ENCODE peak calls at places on chromosomes 6 and 20, in ten cellular contexts. P is RWPE2; U is DND-41; E is mucosa of descending colon; D is lower lobe of right lung; I is adipocyte; F is HAP-1; Y is CD4-positive, CD25-positive, alpha-beta regulatory T cell; B is neuronal stem cell; K is endothelial cell of umbilical vein. C is an unnamed sample. For H3K9me3 and H3K36me3, the result is how much of the 10 kb centered on the place peaks cover.

GRCh38 chr6:150293423-150294280 is 75.2 kb upstream of the IYD start:
- DNase-seq in P (no peak), U (no peak), E (no peak), D (no peak), I (peak), F (no peak), Y (no peak), B (no peak), K (peak), C (no peak)

GRCh38 chr6:22364314-22364713 is 67.5 kb upstream of the PRL start:
- DNase-seq in P (no peak), U (no peak), E (no peak), D (no peak), I (peak), F (no peak), Y (no peak), B (no peak), K (no peak), C (no peak)

GRCh38 chr6:51466427-51466826 is 621.0 kb downstream of the PKHD1 start:
- DNase-seq in P (no peak), U (no peak), E (no peak), D (no peak), I (no peak), F (no peak), Y (no peak), B (no peak), K (no peak), C (no peak)

GRCh38 chr6:82331031-82331773 is 32.4 kb upstream of the TPBG start:
- DNase-seq in P (no peak), U (no peak), E (no peak), D (no peak), I (peak), F (peak), Y (no peak), B (no peak), K (no peak), C (no peak)

GRCh38 chr20:61262036-61262435 is 10.0 kb downstream of the CDH4 start:
- DNase-seq in P (no peak), U (no peak), E (no peak), D (no peak), I (no peak), F (no peak), Y (no peak), B (no peak), K (no peak), C (no peak)

GRCh38 chr6:52503344-52503747 is 73.5 kb downstream of the TRAM2 start:
- DNase-seq in P (no peak), U (no peak), E (no peak), D (no peak), I (no peak), F (no peak), Y (no peak), B (no peak), K (no peak), C (peak)

GRCh38 chr6:108260126-108260808 is 573 bp downstream of the SNX3 start:
- DNase-seq in P (no peak), U (peak), E (peak), D (peak), I (peak), F (peak), Y (peak), B (peak), K (peak), C (peak)

GRCh38 chr6:112800916-112801315 is 453.8 kb downstream of the RFPL4B start:
- DNase-seq in P (no peak), U (no peak), E (no peak), D (no peak), I (no peak), F (no peak), Y (no peak), B (no peak), K (no peak), C (no peak)

GRCh38 chr20:416950-417800 is 9.1 kb downstream of the RBCK1 start:
- DNase-seq in P (no peak), U (no peak), E (no peak), D (no peak), I (no peak), F (peak), Y (no peak), B (no peak), K (no peak), C (no peak)

GRCh38 chr20:16760431-16761304 is 12.5 kb downstream of the OTOR start:
- DNase-seq in P (no peak), U (no peak), E (no peak), D (no peak), I (no peak), F (no peak), Y (no peak), B (no peak), K (no peak), C (no peak)

GRCh38 chr6:123193298-123193697 is 197.3 kb downstream of the CLVS2 start:
- DNase-seq in P (no peak), U (no peak), E (no peak), D (no peak), I (no peak), F (no peak), Y (no peak), B (no peak), K (no peak), C (no peak)

GRCh38 chr6:168348186-168348585 is 28.6 kb upstream of the DACT2 start:
- DNase-seq in P (no peak), U (no peak), E (no peak), D (no peak), I (no peak), F (no peak), Y (no peak), B (no peak), K (no peak), C (no peak)
- H3K9me3 ChIP-seq in P (under half), U (under half), E (under half), D (under half), I (under half), F (under half), Y (under half), B (under half), K (under half), C (under half)

DNA sequence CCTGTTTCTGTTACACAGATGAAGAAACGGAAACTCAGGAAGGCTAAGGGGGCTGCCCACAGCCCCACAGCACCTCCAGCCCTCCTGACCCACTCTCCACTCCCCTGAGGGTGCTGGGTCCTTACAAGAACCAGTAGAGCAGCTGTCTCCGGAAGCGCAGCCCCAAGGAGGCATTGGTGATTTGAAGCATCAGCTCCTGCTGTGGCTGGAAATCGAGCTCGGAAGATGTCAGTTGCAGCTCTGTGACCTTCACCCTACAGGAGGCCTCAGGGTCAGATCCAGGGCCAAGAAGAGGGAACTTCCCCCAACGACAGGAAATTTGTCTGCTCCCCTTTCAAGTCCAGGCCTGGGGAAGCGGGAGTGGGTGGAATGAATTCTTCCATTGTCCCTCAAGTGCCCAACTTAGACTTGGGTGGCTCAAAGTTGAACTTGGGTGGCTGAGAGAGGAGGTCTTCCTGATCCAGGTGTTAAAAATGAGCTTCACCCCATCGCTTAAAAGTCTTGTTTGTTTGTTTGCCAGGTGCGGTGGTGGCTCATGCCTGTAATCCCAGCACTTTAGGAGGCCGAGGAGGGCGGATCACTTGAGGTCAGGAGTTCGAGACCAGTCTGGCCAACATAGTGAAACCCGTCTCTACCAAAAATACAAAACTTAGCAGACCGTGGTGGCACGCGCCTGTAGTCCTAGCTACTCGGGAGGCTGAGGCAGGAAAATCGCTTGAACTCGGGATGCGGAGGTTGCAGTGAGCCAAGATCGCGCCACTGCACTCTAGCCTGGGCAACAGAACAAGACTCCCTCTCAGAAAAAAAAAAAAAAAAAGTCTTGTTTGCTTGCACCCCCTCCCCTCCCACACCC is 1.9 kb downstream of the PLTP start:
- DNase-seq in P (no peak), U (no peak), E (no peak), D (no peak), I (no peak), F (no peak), Y (no peak), B (no peak), K (no peak), C (peak)
- H3K4me3 ChIP-seq in P (no peak), U (no peak), E (no peak), D (peak), I (peak), F (no peak), Y (peak), B (peak), K (peak), C (no peak)

DNA sequence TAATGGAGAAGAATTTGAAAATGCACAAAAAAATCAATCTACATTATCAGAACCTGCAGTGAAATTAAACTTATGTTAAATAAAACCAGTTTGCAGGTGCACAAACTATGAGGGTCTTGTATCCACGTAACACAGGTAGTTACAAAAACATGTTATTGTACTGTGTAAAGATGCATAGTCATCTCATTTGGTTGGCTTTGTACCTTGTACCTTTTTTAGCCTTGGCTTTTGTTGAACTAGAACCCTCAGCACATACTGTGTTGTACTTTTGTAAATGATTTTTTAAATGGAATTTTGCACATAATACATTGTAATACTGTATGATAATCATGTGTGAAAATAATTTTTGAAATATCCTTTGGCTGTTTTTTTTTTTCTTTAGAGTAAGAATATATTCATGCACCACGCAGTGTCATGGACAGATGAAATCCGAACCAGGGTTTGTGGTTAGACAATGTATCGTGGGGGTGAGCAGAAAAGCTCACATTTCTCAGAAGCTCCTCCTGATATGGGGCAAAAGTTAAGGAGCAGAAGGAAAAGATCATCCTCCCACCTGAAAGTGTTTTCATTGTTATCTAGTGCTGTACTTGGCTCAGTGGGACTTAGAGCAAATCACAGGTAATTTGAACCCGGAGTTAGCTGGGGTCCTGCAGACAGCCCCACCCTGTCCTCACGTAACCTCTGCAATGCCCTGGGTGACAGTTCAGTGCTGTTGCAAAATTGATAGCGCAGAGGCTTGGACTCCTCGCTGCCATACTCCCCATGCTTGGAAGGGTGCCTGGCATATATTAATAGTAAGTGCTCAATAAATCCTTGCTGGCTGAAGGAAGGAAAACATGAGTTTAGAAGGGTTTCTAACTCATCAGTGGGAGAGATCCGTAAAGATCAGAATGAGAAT is 14.8 kb upstream of the NAA20 start:
- DNase-seq in P (no peak), U (no peak), E (no peak), D (no peak), I (no peak), F (no peak), Y (no peak), B (no peak), K (no peak), C (no peak)
- H3K36me3 ChIP-seq in P (half or more), U (under half), E (under half), D (half or more), I (under half), F (under half), Y (under half), B (under half), K (under half), C (under half)

DNA sequence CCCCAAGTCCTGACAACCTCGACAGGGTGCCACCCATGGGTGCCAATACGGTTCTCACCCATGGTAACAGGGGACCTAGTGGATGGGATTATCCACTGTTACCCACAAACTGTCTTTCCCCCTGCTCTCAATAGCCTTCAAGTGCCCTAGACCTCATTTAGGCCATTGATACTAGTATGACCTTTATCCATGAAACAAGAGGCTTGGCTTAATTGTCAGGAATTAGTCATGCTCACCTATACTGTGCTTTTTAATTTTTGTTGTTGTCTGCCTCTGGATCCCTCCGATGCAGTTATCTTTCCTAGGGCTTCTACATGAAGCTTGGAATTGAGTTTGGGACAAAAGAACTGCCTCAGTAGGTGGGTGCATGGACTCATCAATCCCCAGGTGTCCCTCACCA is 11.8 kb upstream of the IL22RA2 start:
- DNase-seq in P (no peak), U (no peak), E (no peak), D (no peak), I (no peak), F (no peak), Y (no peak), B (no peak), K (no peak), C (no peak)
- H3K9me3 ChIP-seq in P (under half), U (half or more), E (half or more), D (half or more), I (half or more), F (under half), Y (under half), B (under half), K (under half), C (under half)

DNA sequence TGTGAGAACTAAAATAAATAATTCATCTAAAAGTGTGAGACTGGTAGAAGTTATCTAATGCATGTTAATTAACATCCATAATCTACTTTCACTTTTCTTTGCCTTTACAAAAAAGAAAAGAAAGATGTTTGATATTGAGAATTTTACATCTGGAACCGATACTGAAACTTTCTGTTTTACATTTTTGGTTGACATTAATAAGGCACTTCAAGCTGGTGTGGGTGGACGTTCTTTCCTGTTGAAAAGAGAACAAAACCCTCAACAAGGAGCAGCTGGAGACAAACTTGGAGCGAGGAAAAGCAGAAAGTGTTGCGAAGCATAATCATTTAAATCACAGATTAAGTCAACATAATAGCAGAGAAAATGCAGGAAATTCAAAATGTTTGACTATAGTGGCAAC is 575.2 kb upstream of the ADGRB3 start:
- DNase-seq in P (no peak), U (no peak), E (no peak), D (no peak), I (peak), F (no peak), Y (no peak), B (no peak), K (no peak), C (no peak)
- H3K4me3 ChIP-seq in P (no peak), U (no peak), E (no peak), D (no peak), I (peak), F (no peak), Y (no peak), B (no peak), K (no peak), C (no peak)

GRCh38 chr20:49646528-49646927 is 67.2 kb downstream of the B4GALT5 start:
- DNase-seq in P (no peak), U (no peak), E (no peak), D (no peak), I (no peak), F (no peak), Y (no peak), B (no peak), K (no peak), C (no peak)

GRCh38 chr20:49653925-49654324 is 59.8 kb downstream of the B4GALT5 start:
- DNase-seq in P (no peak), U (no peak), E (no peak), D (no peak), I (no peak), F (no peak), Y (no peak), B (no peak), K (no peak), C (no peak)

GRCh38 chr20:49646126-49646525 is 67.6 kb downstream of the B4GALT5 start:
- DNase-seq in P (no peak), U (no peak), E (no peak), D (no peak), I (peak), F (no peak), Y (no peak), B (no peak), K (no peak), C (no peak)

GRCh38 chr20:49647509-49647908 is 66.2 kb downstream of the B4GALT5 start:
- DNase-seq in P (no peak), U (no peak), E (no peak), D (no peak), I (no peak), F (no peak), Y (no peak), B (no peak), K (no peak), C (no peak)

GRCh38 chr20:49649672-49650071 is 64.0 kb downstream of the B4GALT5 start:
- DNase-seq in P (no peak), U (no peak), E (no peak), D (no peak), I (no peak), F (no peak), Y (no peak), B (no peak), K (no peak), C (no peak)
- H3K36me3 ChIP-seq in P (half or more), U (half or more), E (under half), D (half or more), I (half or more), F (half or more), Y (under half), B (under half), K (under half), C (under half)

GRCh38 chr6:17894905-17895304 is 92.5 kb downstream of the KIF13A start:
- DNase-seq in P (no peak), U (no peak), E (no peak), D (no peak), I (no peak), F (no peak), Y (no peak), B (no peak), K (no peak), C (no peak)
- H3K9me3 ChIP-seq in P (under half), U (under half), E (under half), D (under half), I (under half), F (under half), Y (under half), B (under half), K (under half), C (under half)

DNA sequence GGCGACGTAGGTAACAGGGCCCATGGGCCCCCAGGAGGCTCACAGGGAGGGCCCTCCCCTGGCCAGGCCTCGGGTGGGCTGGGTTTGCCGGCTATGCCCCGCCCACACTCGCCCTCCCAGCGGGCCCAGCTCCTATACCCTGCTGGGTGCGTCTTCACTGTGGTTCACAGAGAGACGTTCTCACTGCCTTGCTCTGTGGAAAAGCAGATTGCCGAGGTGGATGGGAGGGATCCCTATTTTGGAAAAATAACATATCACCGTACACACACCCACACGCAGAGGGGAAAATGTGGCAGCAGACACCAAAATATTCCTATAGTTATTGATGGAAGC is 49.6 kb downstream of the TMEM242 start:
- DNase-seq in P (no peak), U (peak), E (peak), D (peak), I (no peak), F (peak), Y (peak), B (no peak), K (no peak), C (no peak)
- H3K4me3 ChIP-seq in P (no peak), U (peak), E (no peak), D (peak), I (no peak), F (peak), Y (peak), B (no peak), K (no peak), C (no peak)

C was measured in kidney.